ENCODE peak calls at places on chromosomes 2 and 18, in eight cellular contexts. I is T-helper 17 cell, Q is K562, V is Kasumi-1, W is epithelial cell of esophagus, M is lung, K is AG09309, R is HuH-7.5. B is an unnamed sample.

GRCh38 chr18:76817888-76818611 is 4.3 kb upstream of the ZNF236 start:
- DNase-seq in K (no peak), M (no peak), Q (no peak), R (no peak), W (no peak), I (no peak), V (no peak), B (no peak)

GRCh38 chr2:63681896-63682295 is 93.1 kb downstream of the MDH1 start:
- DNase-seq in K (no peak), R (no peak), M (no peak), I (no peak), V (no peak), W (peak; percentile 84), Q (no peak), B (no peak)

GRCh38 chr18:61531182-61531581 is 198.0 kb downstream of the CDH20 start:
- DNase-seq in K (no peak), M (no peak), Q (no peak), R (no peak), V (no peak), W (no peak), I (no peak), B (no peak)

GRCh38 chr2:165572155-165572554 is 102.7 kb downstream of the CSRNP3 start:
- DNase-seq in W (no peak), K (no peak), I (no peak), V (no peak), R (no peak), Q (no peak), M (no peak), B (no peak)

GRCh38 chr2:79432731-79433146 is 80.1 kb upstream of the CTNNA2 start:
- DNase-seq in I (no peak), K (no peak), W (no peak), Q (no peak), V (no peak), M (no peak), R (no peak), B (no peak)

GRCh38 chr18:49814147-49814499 is 790 bp upstream of the ACAA2 start:
- DNase-seq in M (peak; percentile 53), R (peak; percentile 20), W (peak; percentile 77), I (peak; percentile 11), Q (peak; percentile 26), K (no peak), V (peak; percentile 62), B (peak; percentile 94)

GRCh38 chr2:169999041-169999440 is 171.8 kb downstream of the UBR3 start:
- DNase-seq in V (no peak), W (no peak), R (no peak), M (no peak), K (peak; percentile 27), Q (no peak), I (no peak), B (no peak)

GRCh38 chr2:166762746-166763145 is 125.5 kb upstream of the XIRP2 start:
- DNase-seq in V (no peak), W (no peak), K (no peak), R (no peak), M (no peak), I (no peak), Q (no peak), B (no peak)

GRCh38 chr2:33437297-33437696 is 39.2 kb upstream of the RASGRP3 start:
- DNase-seq in V (no peak), I (no peak), Q (peak; percentile 40), R (no peak), W (no peak), M (no peak), K (peak; percentile 88), B (no peak)

GRCh38 chr2:96092896-96093295 is 23.5 kb downstream of the ADRA2B start:
- DNase-seq in I (no peak), M (no peak), R (no peak), W (no peak), K (no peak), V (no peak), Q (no peak), B (peak; percentile 81)

GRCh38 chr2:201758873-201759272 is 21.9 kb downstream of the ALS2 start:
- DNase-seq in M (no peak), V (no peak), Q (no peak), R (no peak), I (no peak), W (no peak), K (no peak), B (no peak)

GRCh38 chr18:40215981-40216380 is 1739.1 kb upstream of the PIK3C3 start:
- DNase-seq in R (no peak), Q (no peak), I (no peak), V (no peak), W (peak; percentile 84), K (no peak), M (no peak), B (no peak)

GRCh38 chr2:15684161-15685042 is 92.7 kb downstream of the DDX1 start:
- DNase-seq in K (no peak), M (no peak), Q (no peak), V (no peak), W (no peak), I (no peak), R (no peak), B (no peak)

GRCh38 chr2:84704505-84705244 is 176.2 kb downstream of the TRABD2A start:
- DNase-seq in V (no peak), K (no peak), I (no peak), W (no peak), R (no peak), Q (no peak), M (peak; percentile 47), B (no peak)

GRCh38 chr2:157486596-157487270 is 42.8 kb upstream of the CYTIP start:
- DNase-seq in M (no peak), W (peak; percentile 42), V (no peak), Q (no peak), R (no peak), K (no peak), I (no peak), B (no peak)